ENCODE peak calls at places on chromosome 21, in seven cellular contexts. J is lung, B is heart right ventricle, N is tibial nerve, U is stomach, Q is kidney, V is left ventricle myocardium inferior. O is an unnamed sample. For H3K4me1, the result is how much of the 10 kb centered on the place peaks cover.

GRCh38 chr21:21175798-21176334 is 177.7 kb downstream of the NCAM2 start:
- DNase-seq in J (no peak), B (no peak), N (no peak), U (no peak), Q (no peak), V (no peak), O (no peak)

GRCh38 chr21:10425856-10426255 is 95.5 kb upstream of the TPTE start:
- DNase-seq in J (no peak), B (no peak), N (no peak), U (no peak), Q (no peak), V (no peak), O (no peak)

GRCh38 chr21:36485476-36485875 is 5.6 kb upstream of the CLDN14 start:
- DNase-seq in J (no peak), B (no peak), N (no peak), U (no peak), Q (no peak), V (no peak), O (no peak)

GRCh38 chr21:18832081-18832670 is 428.6 kb upstream of the TMPRSS15 start:
- DNase-seq in J (no peak), B (no peak), N (no peak), U (no peak), Q (no peak), V (no peak), O (peak)

GRCh38 chr21:36803051-36803709 is 104.3 kb downstream of the SIM2 start:
- DNase-seq in J (no peak), B (no peak), N (no peak), U (no peak), Q (no peak), V (no peak), O (no peak)

GRCh38 chr21:25974937-25975336 is 195.6 kb downstream of the APP start:
- DNase-seq in J (no peak), B (peak), N (peak), U (no peak), Q (no peak), V (peak), O (no peak)

GRCh38 chr21:37356710-37357109 is 9.9 kb upstream of the DYRK1A start:
- DNase-seq in J (no peak), B (no peak), N (no peak), U (no peak), Q (no peak), V (no peak), O (no peak)

GRCh38 chr21:24910591-24910990 is 696.7 kb downstream of the MRPL39 start:
- DNase-seq in J (no peak), B (no peak), N (no peak), U (no peak), Q (no peak), V (no peak), O (no peak)

GRCh38 chr21:35850029-35850428 is 210.3 kb downstream of the SETD4 start:
- DNase-seq in J (no peak), B (no peak), N (no peak), U (no peak), Q (no peak), V (no peak), O (no peak)

GRCh38 chr21:26060335-26061115 is 110.0 kb downstream of the APP start:
- DNase-seq in J (no peak), B (no peak), N (no peak), U (no peak), Q (no peak), V (no peak), O (no peak)

GRCh38 chr21:21000576-21001175 is 2.5 kb downstream of the NCAM2 start:
- DNase-seq in J (no peak), B (no peak), N (no peak), U (no peak), Q (no peak), V (no peak), O (no peak)

DNA sequence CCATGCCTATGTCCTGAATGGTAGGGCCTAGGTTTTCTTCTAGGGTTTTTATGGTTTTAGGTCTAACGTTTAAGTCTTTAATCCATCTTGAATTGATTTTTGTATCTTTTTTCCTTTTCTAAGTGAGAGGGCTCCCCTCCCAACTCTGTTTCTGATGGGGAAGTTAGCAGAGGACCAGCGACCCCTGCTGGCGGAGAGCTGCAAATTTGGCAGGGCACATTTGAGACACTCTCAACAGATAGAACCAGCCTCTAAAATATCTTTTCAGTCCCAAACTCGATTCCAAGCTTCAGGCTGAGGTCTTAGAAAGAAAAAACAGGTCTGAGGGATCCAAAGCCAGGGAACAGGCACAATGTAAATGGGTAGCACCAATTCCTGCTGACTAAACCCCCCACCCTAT is 32.5 kb downstream of the LRRC3 start:
- DNase-seq in J (no peak), B (no peak), N (no peak), U (no peak), Q (no peak), V (no peak), O (no peak)
- H3K27ac ChIP-seq in J (no peak), B (no peak), N (no peak), U (no peak), Q (no peak), V (no peak), O (no peak)

GRCh38 chr21:29196021-29196663 is 65.7 kb downstream of the MAP3K7CL start:
- DNase-seq in J (peak), B (peak), N (no peak), U (peak), Q (no peak), V (no peak), O (peak)
- TF ChIP-seq CTCF in J (no peak), B (peak), N (peak), U (no peak), Q (no peak), V (peak), O (peak)

DNA sequence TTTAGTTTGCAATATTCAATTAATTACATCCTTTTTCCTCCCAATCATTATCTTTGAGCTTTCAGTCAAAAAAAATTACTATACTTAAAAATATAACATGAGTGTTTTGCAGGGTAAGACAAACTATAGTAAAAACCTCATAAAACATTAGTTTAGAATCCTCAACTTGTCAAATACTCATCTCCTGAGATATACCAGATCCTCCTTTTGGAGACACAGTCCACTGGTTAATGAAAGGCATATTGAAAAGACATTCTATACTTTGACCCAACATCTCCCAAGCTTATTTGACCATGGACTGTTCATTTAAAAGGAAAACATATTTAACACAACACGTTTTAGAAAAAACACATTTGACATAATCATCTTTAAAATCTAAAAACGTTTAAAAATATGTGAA is 52.8 kb downstream of the NRIP1 start:
- DNase-seq in J (no peak), B (no peak), N (no peak), U (no peak), Q (no peak), V (no peak), O (no peak)
- H3K4me1 ChIP-seq in J (under half), B (under half), N (under half), U (under half), Q (under half), V (under half), O (under half)

GRCh38 chr21:43956019-43956666 is 56.0 kb upstream of the TRAPPC10 start:
- DNase-seq in J (no peak), B (no peak), N (no peak), U (no peak), Q (no peak), V (no peak), O (no peak)
- H3K27ac ChIP-seq in J (no peak), B (no peak), N (no peak), U (no peak), Q (no peak), V (peak), O (no peak)

DNA sequence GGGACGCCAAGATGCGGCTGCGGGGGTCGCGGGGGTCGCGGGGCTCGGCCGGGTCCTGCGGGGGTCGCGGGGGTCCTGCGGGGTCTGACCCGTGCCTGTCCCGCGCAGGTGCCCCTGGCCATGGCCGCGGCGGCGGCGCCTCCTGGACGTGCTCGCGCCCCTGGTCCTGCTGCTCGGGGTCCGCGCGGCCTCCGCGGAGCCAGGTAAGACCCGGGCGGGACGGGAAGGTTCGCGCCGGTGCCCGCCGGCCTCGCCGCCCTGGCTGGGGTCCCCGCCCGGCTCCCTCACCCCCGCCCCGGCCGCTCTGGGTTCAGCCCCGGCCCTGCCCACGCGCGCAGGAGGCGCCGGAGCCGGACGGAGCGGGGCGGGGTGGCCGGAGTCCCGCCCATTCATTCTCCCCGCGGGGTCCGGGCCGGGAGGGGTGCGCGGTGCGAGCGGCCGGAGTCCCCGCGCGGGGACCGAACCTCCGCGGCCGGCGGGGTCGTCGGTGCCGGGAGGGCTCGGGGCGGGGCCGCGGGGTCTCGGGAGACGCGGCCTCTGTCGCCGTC is 380 bp downstream of the COL18A1 start:
- DNase-seq in J (no peak), B (peak), N (no peak), U (no peak), Q (peak), V (peak), O (no peak)
- TF ChIP-seq CTCF in J (no peak), B (no peak), N (no peak), U (no peak), Q (no peak), V (no peak), O (no peak)

GRCh38 chr21:34260598-34260997 is 103.2 kb upstream of the KCNE2 start:
- DNase-seq in J (no peak), B (no peak), N (no peak), U (no peak), Q (no peak), V (no peak), O (no peak)
- H3K4me1 ChIP-seq in J (under half), B (under half), N (under half), U (under half), Q (under half), V (under half), O (under half)

GRCh38 chr21:42285569-42286245 is 29.5 kb downstream of the TFF3 start:
- DNase-seq in J (no peak), B (no peak), N (no peak), U (no peak), Q (no peak), V (no peak), O (no peak)
- H3K27ac ChIP-seq in J (no peak), B (no peak), N (no peak), U (no peak), Q (no peak), V (no peak), O (no peak)